ENCODE peak calls at places on chromosomes 11 and 22, in four cellular contexts. One of them, this sample, is unnamed.
A peak's percentile ranks its signal among the peaks of the same experiment; 100 is the strongest.

GRCh38 chr11:35292290-35292689 is 127.1 kb downstream of the SLC1A2 start:
- DNase-seq in transverse colon: no peak
- DNase-seq in HFFc6: no peak
- DNase-seq in astrocyte: no peak
- DNase-seq in this sample: no peak

GRCh38 chr11:16978021-16978370 is 36.2 kb downstream of the PLEKHA7 start:
- DNase-seq in transverse colon: no peak
- DNase-seq in HFFc6: no peak
- DNase-seq in astrocyte: no peak
- DNase-seq in this sample: no peak

GRCh38 chr22:33487041-33487716 is 429.0 kb upstream of the SYN3 start:
- DNase-seq in transverse colon: no peak
- DNase-seq in HFFc6: no peak
- DNase-seq in astrocyte: no peak
- DNase-seq in this sample: no peak

GRCh38 chr11:66172146-66172545 is 96.3 kb upstream of the RAB1B start:
- DNase-seq in transverse colon: no peak
- DNase-seq in HFFc6: peak; percentile 27
- DNase-seq in astrocyte: peak; percentile 81
- DNase-seq in this sample: no peak

GRCh38 chr11:128480665-128481064 is 106.7 kb downstream of the ETS1 start:
- DNase-seq in transverse colon: no peak
- DNase-seq in HFFc6: no peak
- DNase-seq in astrocyte: no peak
- DNase-seq in this sample: no peak

GRCh38 chr11:533049-533585 is 2.3 kb downstream of the HRAS start:
- DNase-seq in transverse colon: no peak
- DNase-seq in HFFc6: no peak
- DNase-seq in astrocyte: no peak
- DNase-seq in this sample: no peak

GRCh38 chr11:13222285-13222684 is 55.3 kb upstream of the BMAL1 start:
- DNase-seq in transverse colon: no peak
- DNase-seq in HFFc6: no peak
- DNase-seq in astrocyte: peak; percentile 42
- DNase-seq in this sample: no peak

GRCh38 chr22:48700566-48701295 is 1126.9 kb downstream of the BRD1 start:
- DNase-seq in transverse colon: no peak
- DNase-seq in HFFc6: no peak
- DNase-seq in astrocyte: no peak
- DNase-seq in this sample: no peak

GRCh38 chr11:132717824-132718223 is 814.5 kb downstream of the OPCML start:
- DNase-seq in transverse colon: no peak
- DNase-seq in HFFc6: no peak
- DNase-seq in astrocyte: no peak
- DNase-seq in this sample: no peak

GRCh38 chr11:32087602-32088001 is 3.3 kb upstream of the RCN1 start:
- DNase-seq in transverse colon: no peak
- DNase-seq in HFFc6: peak; percentile 68
- DNase-seq in astrocyte: peak; percentile 52
- DNase-seq in this sample: no peak

GRCh38 chr11:47035108-47035507 is 98.5 kb downstream of the CSTPP1 start:
- DNase-seq in transverse colon: no peak
- DNase-seq in HFFc6: no peak
- DNase-seq in astrocyte: peak; percentile 69
- DNase-seq in this sample: no peak

GRCh38 chr11:34333787-34334186 is 24.0 kb downstream of the ABTB2 start:
- DNase-seq in transverse colon: no peak
- DNase-seq in HFFc6: no peak
- DNase-seq in astrocyte: no peak
- DNase-seq in this sample: no peak

GRCh38 chr11:77114089-77114463 is 11.4 kb downstream of the OMP start:
- DNase-seq in transverse colon: no peak
- DNase-seq in HFFc6: no peak
- DNase-seq in astrocyte: no peak
- DNase-seq in this sample: no peak

GRCh38 chr11:125591659-125592304 is 870 bp upstream of the STT3A start:
- DNase-seq in transverse colon: peak; percentile 37
- DNase-seq in HFFc6: peak; percentile 1
- DNase-seq in astrocyte: peak; percentile 16
- DNase-seq in this sample: peak; percentile 30

GRCh38 chr11:34145847-34146381 is 40.5 kb downstream of the NAT10 start:
- DNase-seq in transverse colon: no peak
- DNase-seq in HFFc6: no peak
- DNase-seq in astrocyte: no peak
- DNase-seq in this sample: no peak

GRCh38 chr11:130465259-130465658 is 16.8 kb downstream of the ADAMTS15 start:
- DNase-seq in transverse colon: no peak
- DNase-seq in HFFc6: no peak
- DNase-seq in astrocyte: peak; percentile 16
- DNase-seq in this sample: no peak

GRCh38 chr11:47179655-47179991 is 2.9 kb upstream of the ARFGAP2 start:
- DNase-seq in transverse colon: no peak
- DNase-seq in HFFc6: peak; percentile 33
- DNase-seq in astrocyte: no peak
- DNase-seq in this sample: peak; percentile 47

GRCh38 chr22:18962308-18962635 is 26.2 kb upstream of the PRODH start:
- DNase-seq in transverse colon: no peak
- DNase-seq in HFFc6: no peak
- DNase-seq in astrocyte: no peak
- DNase-seq in this sample: no peak

GRCh38 chr11:62237499-62237898 is 4.5 kb upstream of the SCGB1D2 start:
- DNase-seq in transverse colon: no peak
- DNase-seq in HFFc6: no peak
- DNase-seq in astrocyte: no peak
- DNase-seq in this sample: no peak

GRCh38 chr11:69935941-69936505 is 116.8 kb upstream of the FGF3 start:
- DNase-seq in transverse colon: no peak
- DNase-seq in HFFc6: no peak
- DNase-seq in astrocyte: no peak
- DNase-seq in this sample: no peak

GRCh38 chr11:126127898-126128297 is 65.2 kb upstream of the CDON start:
- DNase-seq in transverse colon: no peak
- DNase-seq in HFFc6: no peak
- DNase-seq in astrocyte: no peak
- DNase-seq in this sample: no peak

GRCh38 chr11:3161309-3161708 is 3.8 kb downstream of the OSBPL5 start:
- DNase-seq in transverse colon: peak; percentile 7
- DNase-seq in HFFc6: peak; percentile 21
- DNase-seq in astrocyte: no peak
- DNase-seq in this sample: no peak

GRCh38 chr11:106398396-106399074 is 321.1 kb downstream of the AASDHPPT start:
- DNase-seq in transverse colon: no peak
- DNase-seq in HFFc6: peak; percentile 37
- DNase-seq in astrocyte: peak; percentile 49
- DNase-seq in this sample: no peak

GRCh38 chr11:16097543-16097942 is 258.8 kb downstream of the SOX6 start:
- DNase-seq in transverse colon: peak; percentile 10
- DNase-seq in HFFc6: no peak
- DNase-seq in astrocyte: no peak
- DNase-seq in this sample: no peak

GRCh38 chr11:30960387-30960992 is 374.3 kb upstream of the MPPED2 start:
- DNase-seq in transverse colon: no peak
- DNase-seq in HFFc6: peak; percentile 8
- DNase-seq in astrocyte: peak; percentile 24
- DNase-seq in this sample: peak; percentile 5
- TF ChIP-seq CTCF in transverse colon: no peak
- TF ChIP-seq CTCF in HFFc6: peak; percentile 47
- TF ChIP-seq CTCF in astrocyte: peak; percentile 67
- TF ChIP-seq CTCF in this sample: peak; percentile 84

GRCh38 chr22:23857606-23858483 is at the start of gene SLC2A11:
- DNase-seq in transverse colon: peak; percentile 97
- DNase-seq in HFFc6: peak; percentile 96
- DNase-seq in astrocyte: peak; percentile 89
- DNase-seq in this sample: peak; percentile 95
- TF ChIP-seq CTCF in transverse colon: peak; percentile 53
- TF ChIP-seq CTCF in HFFc6: peak; percentile 44
- TF ChIP-seq CTCF in astrocyte: peak; percentile 10
- TF ChIP-seq CTCF in this sample: peak; percentile 33

GRCh38 chr11:117944554-117944953 is 15.4 kb upstream of the TMPRSS13 start:
- DNase-seq in transverse colon: no peak
- DNase-seq in HFFc6: no peak
- DNase-seq in astrocyte: no peak
- DNase-seq in this sample: no peak

GRCh38 chr11:117946842-117947526 is 17.8 kb upstream of the TMPRSS13 start:
- DNase-seq in transverse colon: peak; percentile 89
- DNase-seq in HFFc6: peak; percentile 90
- DNase-seq in astrocyte: peak; percentile 81
- DNase-seq in this sample: peak; percentile 98

GRCh38 chr11:117942255-117942654 is 13.1 kb upstream of the TMPRSS13 start:
- DNase-seq in transverse colon: no peak
- DNase-seq in HFFc6: no peak
- DNase-seq in astrocyte: no peak
- DNase-seq in this sample: no peak

GRCh38 chr11:117946196-117946841 is 17.1 kb upstream of the TMPRSS13 start:
- DNase-seq in transverse colon: no peak
- DNase-seq in HFFc6: no peak
- DNase-seq in astrocyte: no peak
- DNase-seq in this sample: no peak

GRCh38 chr11:117945047-117945820 is 16.0 kb upstream of the TMPRSS13 start:
- DNase-seq in transverse colon: no peak
- DNase-seq in HFFc6: no peak
- DNase-seq in astrocyte: no peak
- DNase-seq in this sample: no peak
- TF ChIP-seq CTCF in transverse colon: no peak
- TF ChIP-seq CTCF in HFFc6: peak; percentile 30
- TF ChIP-seq CTCF in astrocyte: no peak
- TF ChIP-seq CTCF in this sample: peak; percentile 46

GRCh38 chr11:7905549-7905948 is 25.5 kb downstream of the OR10A6 start:
- DNase-seq in transverse colon: no peak
- DNase-seq in HFFc6: no peak
- DNase-seq in astrocyte: no peak
- DNase-seq in this sample: no peak

GRCh38 chr11:7905961-7906429 is 25.1 kb downstream of the OR10A6 start:
- DNase-seq in transverse colon: no peak
- DNase-seq in HFFc6: no peak
- DNase-seq in astrocyte: no peak
- DNase-seq in this sample: no peak

GRCh38 chr11:7903940-7904339 is 27.1 kb downstream of the OR10A6 start:
- DNase-seq in transverse colon: peak; percentile 21
- DNase-seq in HFFc6: no peak
- DNase-seq in astrocyte: no peak
- DNase-seq in this sample: no peak

GRCh38 chr11:7906481-7906880 is 24.6 kb downstream of the OR10A6 start:
- DNase-seq in transverse colon: no peak
- DNase-seq in HFFc6: no peak
- DNase-seq in astrocyte: no peak
- DNase-seq in this sample: no peak

DNA sequence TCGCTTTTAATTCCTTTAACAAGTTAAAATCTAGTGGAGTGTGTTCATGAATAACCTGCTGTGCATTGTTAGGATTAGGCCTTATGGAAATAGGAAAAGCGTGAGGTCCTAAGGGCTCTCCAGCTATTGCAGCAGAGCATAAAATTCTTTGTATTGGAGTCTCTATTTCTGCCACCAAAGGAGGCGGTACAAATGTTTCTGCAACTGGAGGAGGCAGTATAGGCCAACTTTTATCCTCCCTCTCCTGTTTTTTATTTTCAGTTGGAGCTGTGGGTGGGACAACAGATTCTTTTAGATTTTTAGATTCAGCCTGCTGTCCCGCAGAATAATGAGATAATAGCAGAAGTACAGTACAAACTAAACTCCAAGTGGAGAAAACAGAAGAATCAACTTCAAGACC is 26.2 kb downstream of the OR10A6 start:
- DNase-seq in transverse colon: no peak
- DNase-seq in HFFc6: peak; percentile 67
- DNase-seq in astrocyte: peak; percentile 17
- DNase-seq in this sample: no peak
- TF ChIP-seq CTCF in transverse colon: no peak
- TF ChIP-seq CTCF in HFFc6: peak; percentile 71
- TF ChIP-seq CTCF in astrocyte: no peak
- TF ChIP-seq CTCF in this sample: no peak

GRCh38 chr11:44638032-44638431 is 72.6 kb downstream of the CD82 start:
- DNase-seq in transverse colon: peak; percentile 56
- DNase-seq in HFFc6: no peak
- DNase-seq in astrocyte: no peak
- DNase-seq in this sample: no peak
- TF ChIP-seq CTCF in transverse colon: no peak
- TF ChIP-seq CTCF in HFFc6: no peak
- TF ChIP-seq CTCF in astrocyte: no peak
- TF ChIP-seq CTCF in this sample: no peak

GRCh38 chr22:24516301-24516737 is 21.2 kb downstream of the UPB1 start:
- DNase-seq in transverse colon: no peak
- DNase-seq in HFFc6: peak; percentile 87
- DNase-seq in astrocyte: peak; percentile 89
- DNase-seq in this sample: no peak
- TF ChIP-seq CTCF in transverse colon: no peak
- TF ChIP-seq CTCF in HFFc6: no peak
- TF ChIP-seq CTCF in astrocyte: no peak
- TF ChIP-seq CTCF in this sample: no peak

GRCh38 chr22:16699336-16699735 is 106.7 kb upstream of the CCT8L2 start:
- DNase-seq in transverse colon: no peak
- DNase-seq in HFFc6: no peak
- DNase-seq in astrocyte: no peak
- DNase-seq in this sample: no peak
- TF ChIP-seq CTCF in transverse colon: no peak
- TF ChIP-seq CTCF in HFFc6: no peak
- TF ChIP-seq CTCF in astrocyte: no peak
- TF ChIP-seq CTCF in this sample: no peak

GRCh38 chr11:82494988-82495432 is 238.7 kb downstream of the FAM181B start:
- DNase-seq in transverse colon: no peak
- DNase-seq in HFFc6: no peak
- DNase-seq in astrocyte: no peak
- DNase-seq in this sample: peak; percentile 2
- TF ChIP-seq CTCF in transverse colon: peak; percentile 15
- TF ChIP-seq CTCF in HFFc6: no peak
- TF ChIP-seq CTCF in astrocyte: peak; percentile 6
- TF ChIP-seq CTCF in this sample: peak; percentile 63

DNA sequence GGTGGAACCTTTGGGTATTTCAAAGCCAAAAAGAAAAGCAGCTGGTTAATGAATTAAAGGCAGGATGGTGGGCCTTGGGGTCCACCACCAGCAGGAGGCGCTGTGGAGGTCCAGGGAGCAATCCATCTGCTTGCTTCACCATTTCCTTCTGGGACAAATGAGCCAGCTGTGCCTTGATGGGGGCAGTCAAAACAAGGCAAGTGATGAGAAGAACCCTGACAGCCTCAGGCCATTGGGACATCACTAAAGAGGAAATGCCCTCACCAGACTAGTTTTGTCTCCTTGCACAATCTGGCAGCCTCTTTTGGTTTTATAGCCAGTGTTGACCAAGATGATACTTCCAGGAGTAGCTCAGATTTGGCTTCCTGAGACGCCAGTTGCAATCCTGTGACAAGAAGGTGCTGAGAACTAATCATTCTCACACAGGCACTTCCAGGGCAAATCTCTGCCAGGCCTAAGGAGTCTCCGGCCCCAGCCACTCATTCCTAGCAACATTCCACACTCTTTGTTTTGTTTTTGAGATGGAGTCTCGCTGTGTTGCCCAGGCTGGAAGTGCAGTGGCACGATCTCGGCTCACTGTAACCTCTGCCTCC is 38.2 kb upstream of the WEE1 start:
- DNase-seq in transverse colon: peak; percentile 83
- DNase-seq in HFFc6: peak; percentile 78
- DNase-seq in astrocyte: no peak
- DNase-seq in this sample: peak; percentile 75
- TF ChIP-seq CTCF in transverse colon: peak; percentile 79
- TF ChIP-seq CTCF in HFFc6: peak; percentile 92
- TF ChIP-seq CTCF in astrocyte: peak; percentile 51
- TF ChIP-seq CTCF in this sample: peak; percentile 85